ENCODE peak calls at places on chromosomes 3 and 15, in nine cellular contexts. One of them, this sample, is unnamed.
A peak's percentile ranks its signal among the peaks of the same experiment; 100 is the strongest.

GRCh38 chr15:101542306-101543025 is 53.0 kb upstream of the PCSK6 start:
- DNase-seq in stomach: no peak
- DNase-seq in left ventricle myocardium inferior: no peak
- DNase-seq in bronchial epithelial cell: no peak
- DNase-seq in AG04450: no peak
- DNase-seq in pancreas: no peak
- DNase-seq in transverse colon: no peak
- DNase-seq in Panc1: no peak
- DNase-seq in lower lobe of right lung: no peak
- DNase-seq in this sample: no peak

GRCh38 chr3:60839242-60839641 is 412.0 kb downstream of the FHIT start:
- DNase-seq in stomach: no peak
- DNase-seq in left ventricle myocardium inferior: no peak
- DNase-seq in bronchial epithelial cell: peak; percentile 9
- DNase-seq in AG04450: no peak
- DNase-seq in pancreas: no peak
- DNase-seq in transverse colon: no peak
- DNase-seq in Panc1: no peak
- DNase-seq in lower lobe of right lung: no peak
- DNase-seq in this sample: no peak

GRCh38 chr3:23650371-23651140 is 155.2 kb upstream of the UBE2E1 start:
- DNase-seq in stomach: no peak
- DNase-seq in left ventricle myocardium inferior: no peak
- DNase-seq in bronchial epithelial cell: peak; percentile 96
- DNase-seq in AG04450: peak; percentile 80
- DNase-seq in pancreas: no peak
- DNase-seq in transverse colon: no peak
- DNase-seq in Panc1: peak; percentile 90
- DNase-seq in lower lobe of right lung: no peak
- DNase-seq in this sample: no peak

GRCh38 chr3:166013073-166013679 is 176.0 kb upstream of the BCHE start:
- DNase-seq in stomach: no peak
- DNase-seq in left ventricle myocardium inferior: no peak
- DNase-seq in bronchial epithelial cell: peak; percentile 58
- DNase-seq in AG04450: peak; percentile 15
- DNase-seq in pancreas: no peak
- DNase-seq in transverse colon: no peak
- DNase-seq in Panc1: peak; percentile 10
- DNase-seq in lower lobe of right lung: no peak
- DNase-seq in this sample: no peak

GRCh38 chr3:142888099-142888483 is 792 bp downstream of the PCOLCE2 start:
- DNase-seq in stomach: no peak
- DNase-seq in left ventricle myocardium inferior: peak; percentile 29
- DNase-seq in bronchial epithelial cell: peak; percentile 6
- DNase-seq in AG04450: no peak
- DNase-seq in pancreas: no peak
- DNase-seq in transverse colon: no peak
- DNase-seq in Panc1: no peak
- DNase-seq in lower lobe of right lung: peak; percentile 57
- DNase-seq in this sample: no peak

GRCh38 chr15:98120561-98120960 is 160.1 kb downstream of the ARRDC4 start:
- DNase-seq in stomach: no peak
- DNase-seq in left ventricle myocardium inferior: no peak
- DNase-seq in bronchial epithelial cell: peak; percentile 49
- DNase-seq in AG04450: no peak
- DNase-seq in pancreas: no peak
- DNase-seq in transverse colon: no peak
- DNase-seq in Panc1: no peak
- DNase-seq in lower lobe of right lung: no peak
- DNase-seq in this sample: no peak

GRCh38 chr3:8266679-8267267 is 234.8 kb upstream of the LMCD1 start:
- DNase-seq in stomach: no peak
- DNase-seq in left ventricle myocardium inferior: no peak
- DNase-seq in bronchial epithelial cell: peak; percentile 81
- DNase-seq in AG04450: no peak
- DNase-seq in pancreas: no peak
- DNase-seq in transverse colon: no peak
- DNase-seq in Panc1: no peak
- DNase-seq in lower lobe of right lung: no peak
- DNase-seq in this sample: no peak

GRCh38 chr3:53739926-53740325 is 106.3 kb downstream of the CHDH start:
- DNase-seq in stomach: no peak
- DNase-seq in left ventricle myocardium inferior: no peak
- DNase-seq in bronchial epithelial cell: no peak
- DNase-seq in AG04450: no peak
- DNase-seq in pancreas: no peak
- DNase-seq in transverse colon: no peak
- DNase-seq in Panc1: no peak
- DNase-seq in lower lobe of right lung: no peak
- DNase-seq in this sample: no peak

GRCh38 chr3:177424541-177424940 is 227.3 kb upstream of the TBL1XR1 start:
- DNase-seq in stomach: no peak
- DNase-seq in left ventricle myocardium inferior: no peak
- DNase-seq in bronchial epithelial cell: no peak
- DNase-seq in AG04450: no peak
- DNase-seq in pancreas: no peak
- DNase-seq in transverse colon: no peak
- DNase-seq in Panc1: no peak
- DNase-seq in lower lobe of right lung: no peak
- DNase-seq in this sample: no peak

GRCh38 chr3:191303596-191303995 is 25.6 kb upstream of the CCDC50 start:
- DNase-seq in stomach: no peak
- DNase-seq in left ventricle myocardium inferior: no peak
- DNase-seq in bronchial epithelial cell: no peak
- DNase-seq in AG04450: no peak
- DNase-seq in pancreas: no peak
- DNase-seq in transverse colon: no peak
- DNase-seq in Panc1: no peak
- DNase-seq in lower lobe of right lung: no peak
- DNase-seq in this sample: no peak

GRCh38 chr15:99536422-99537033 is 29.3 kb upstream of the MEF2A start:
- DNase-seq in stomach: no peak
- DNase-seq in left ventricle myocardium inferior: no peak
- DNase-seq in bronchial epithelial cell: peak; percentile 55
- DNase-seq in AG04450: no peak
- DNase-seq in pancreas: no peak
- DNase-seq in transverse colon: no peak
- DNase-seq in Panc1: peak; percentile 61
- DNase-seq in lower lobe of right lung: no peak
- DNase-seq in this sample: no peak

GRCh38 chr3:127392146-127392470 is 104.3 kb upstream of the PRR20G start:
- DNase-seq in stomach: no peak
- DNase-seq in left ventricle myocardium inferior: peak; percentile 6
- DNase-seq in bronchial epithelial cell: no peak
- DNase-seq in AG04450: no peak
- DNase-seq in pancreas: no peak
- DNase-seq in transverse colon: no peak
- DNase-seq in Panc1: no peak
- DNase-seq in lower lobe of right lung: peak; percentile 4
- DNase-seq in this sample: no peak

GRCh38 chr3:152322756-152323155 is 54.0 kb downstream of the MBNL1 start:
- DNase-seq in stomach: no peak
- DNase-seq in left ventricle myocardium inferior: no peak
- DNase-seq in bronchial epithelial cell: no peak
- DNase-seq in AG04450: no peak
- DNase-seq in pancreas: no peak
- DNase-seq in transverse colon: no peak
- DNase-seq in Panc1: no peak
- DNase-seq in lower lobe of right lung: no peak
- DNase-seq in this sample: no peak
- H3K4me3 ChIP-seq in stomach: no peak overlapping the region
- H3K4me3 ChIP-seq in left ventricle myocardium inferior: no peak overlapping the region
- H3K4me3 ChIP-seq in bronchial epithelial cell: no peak overlapping the region
- H3K4me3 ChIP-seq in AG04450: no peak overlapping the region
- H3K4me3 ChIP-seq in pancreas: no peak overlapping the region
- H3K4me3 ChIP-seq in transverse colon: no peak overlapping the region
- H3K4me3 ChIP-seq in Panc1: no peak overlapping the region
- H3K4me3 ChIP-seq in lower lobe of right lung: no peak overlapping the region
- H3K4me3 ChIP-seq in this sample: no peak overlapping the region

DNA sequence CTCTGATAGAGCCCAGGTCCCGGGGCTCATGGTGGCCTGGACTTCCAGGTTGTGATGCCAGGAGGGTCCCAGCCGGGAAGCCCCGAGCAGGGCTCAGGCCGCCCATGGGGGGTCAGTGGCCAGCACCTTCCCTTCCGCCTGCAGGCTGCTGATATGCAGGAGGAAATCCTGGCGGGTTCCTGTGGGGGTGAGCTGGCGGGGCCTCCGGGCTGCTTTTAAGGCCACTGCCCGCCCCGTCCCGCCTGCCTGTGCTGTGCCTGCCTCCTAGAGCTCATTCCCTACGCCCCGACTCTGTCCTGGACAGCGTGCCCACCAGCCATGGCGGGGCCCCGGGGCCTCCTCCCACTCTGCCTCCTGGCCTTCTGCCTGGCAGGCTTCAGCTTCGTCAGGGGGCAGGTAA is at the start of gene STAB1:
- DNase-seq in stomach: no peak
- DNase-seq in left ventricle myocardium inferior: peak; percentile 73
- DNase-seq in bronchial epithelial cell: no peak
- DNase-seq in AG04450: no peak
- DNase-seq in pancreas: no peak
- DNase-seq in transverse colon: no peak
- DNase-seq in Panc1: no peak
- DNase-seq in lower lobe of right lung: peak; percentile 67
- DNase-seq in this sample: no peak
- H3K4me3 ChIP-seq in stomach: peak within 1 kb of the TSS; percentile 21
- H3K4me3 ChIP-seq in left ventricle myocardium inferior: peak within 1 kb of the TSS; percentile 66
- H3K4me3 ChIP-seq in bronchial epithelial cell: no peak within 1 kb of the TSS
- H3K4me3 ChIP-seq in AG04450: no peak within 1 kb of the TSS
- H3K4me3 ChIP-seq in pancreas: no peak within 1 kb of the TSS
- H3K4me3 ChIP-seq in transverse colon: no peak within 1 kb of the TSS
- H3K4me3 ChIP-seq in Panc1: no peak within 1 kb of the TSS
- H3K4me3 ChIP-seq in lower lobe of right lung: peak within 1 kb of the TSS; percentile 56
- H3K4me3 ChIP-seq in this sample: no peak within 1 kb of the TSS

GRCh38 chr15:72474912-72475601 is 927 bp downstream of the ARIH1 start:
- DNase-seq in stomach: peak; percentile 81
- DNase-seq in left ventricle myocardium inferior: peak; percentile 78
- DNase-seq in bronchial epithelial cell: peak; percentile 75
- DNase-seq in AG04450: peak; percentile 24
- DNase-seq in pancreas: peak; percentile 81
- DNase-seq in transverse colon: peak; percentile 85
- DNase-seq in Panc1: peak; percentile 27
- DNase-seq in lower lobe of right lung: peak; percentile 89
- DNase-seq in this sample: peak; percentile 63

GRCh38 chr15:72473670-72474465 is at the start of gene ARIH1:
- DNase-seq in stomach: peak; percentile 98
- DNase-seq in left ventricle myocardium inferior: peak; percentile 97
- DNase-seq in bronchial epithelial cell: peak; percentile 94
- DNase-seq in AG04450: peak; percentile 86
- DNase-seq in pancreas: peak; percentile 99
- DNase-seq in transverse colon: peak; percentile 98
- DNase-seq in Panc1: peak; percentile 88
- DNase-seq in lower lobe of right lung: peak; percentile 97
- DNase-seq in this sample: peak; percentile 95

GRCh38 chr15:72472907-72473669 is 1.0 kb upstream of the ARIH1 start:
- DNase-seq in stomach: no peak
- DNase-seq in left ventricle myocardium inferior: no peak
- DNase-seq in bronchial epithelial cell: no peak
- DNase-seq in AG04450: no peak
- DNase-seq in pancreas: no peak
- DNase-seq in transverse colon: no peak
- DNase-seq in Panc1: no peak
- DNase-seq in lower lobe of right lung: no peak
- DNase-seq in this sample: no peak

GRCh38 chr15:72474466-72474911 is 359 bp downstream of the ARIH1 start:
- DNase-seq in stomach: no peak
- DNase-seq in left ventricle myocardium inferior: no peak
- DNase-seq in bronchial epithelial cell: no peak
- DNase-seq in AG04450: no peak
- DNase-seq in pancreas: no peak
- DNase-seq in transverse colon: no peak
- DNase-seq in Panc1: no peak
- DNase-seq in lower lobe of right lung: no peak
- DNase-seq in this sample: no peak

GRCh38 chr15:72475674-72476073 is 1.5 kb downstream of the ARIH1 start:
- DNase-seq in stomach: no peak
- DNase-seq in left ventricle myocardium inferior: no peak
- DNase-seq in bronchial epithelial cell: no peak
- DNase-seq in AG04450: no peak
- DNase-seq in pancreas: no peak
- DNase-seq in transverse colon: no peak
- DNase-seq in Panc1: no peak
- DNase-seq in lower lobe of right lung: no peak
- DNase-seq in this sample: no peak
- H3K4me3 ChIP-seq in stomach: peak overlapping the region; percentile 81
- H3K4me3 ChIP-seq in left ventricle myocardium inferior: peak overlapping the region; percentile 86
- H3K4me3 ChIP-seq in bronchial epithelial cell: peak overlapping the region; percentile 78
- H3K4me3 ChIP-seq in AG04450: peak overlapping the region; percentile 91
- H3K4me3 ChIP-seq in pancreas: peak overlapping the region; percentile 60
- H3K4me3 ChIP-seq in transverse colon: peak overlapping the region; percentile 89
- H3K4me3 ChIP-seq in Panc1: peak overlapping the region; percentile 84
- H3K4me3 ChIP-seq in lower lobe of right lung: peak overlapping the region; percentile 90
- H3K4me3 ChIP-seq in this sample: peak overlapping the region; percentile 93

GRCh38 chr3:130894873-130895330 is 1.0 kb downstream of the ATP2C1 start:
- DNase-seq in stomach: no peak
- DNase-seq in left ventricle myocardium inferior: no peak
- DNase-seq in bronchial epithelial cell: no peak
- DNase-seq in AG04450: no peak
- DNase-seq in pancreas: no peak
- DNase-seq in transverse colon: no peak
- DNase-seq in Panc1: no peak
- DNase-seq in lower lobe of right lung: no peak
- DNase-seq in this sample: no peak

GRCh38 chr3:130896101-130896500 is 2.2 kb downstream of the ATP2C1 start:
- DNase-seq in stomach: no peak
- DNase-seq in left ventricle myocardium inferior: no peak
- DNase-seq in bronchial epithelial cell: no peak
- DNase-seq in AG04450: no peak
- DNase-seq in pancreas: no peak
- DNase-seq in transverse colon: no peak
- DNase-seq in Panc1: no peak
- DNase-seq in lower lobe of right lung: no peak
- DNase-seq in this sample: no peak

GRCh38 chr3:130897316-130897715 is 3.4 kb downstream of the ATP2C1 start:
- DNase-seq in stomach: no peak
- DNase-seq in left ventricle myocardium inferior: no peak
- DNase-seq in bronchial epithelial cell: no peak
- DNase-seq in AG04450: no peak
- DNase-seq in pancreas: no peak
- DNase-seq in transverse colon: no peak
- DNase-seq in Panc1: no peak
- DNase-seq in lower lobe of right lung: no peak
- DNase-seq in this sample: no peak

GRCh38 chr3:130894130-130894872 is 417 bp downstream of the ATP2C1 start:
- DNase-seq in stomach: peak; percentile 32
- DNase-seq in left ventricle myocardium inferior: peak; percentile 34
- DNase-seq in bronchial epithelial cell: no peak
- DNase-seq in AG04450: no peak
- DNase-seq in pancreas: peak; percentile 52
- DNase-seq in transverse colon: peak; percentile 44
- DNase-seq in Panc1: no peak
- DNase-seq in lower lobe of right lung: peak; percentile 71
- DNase-seq in this sample: peak; percentile 31

DNA sequence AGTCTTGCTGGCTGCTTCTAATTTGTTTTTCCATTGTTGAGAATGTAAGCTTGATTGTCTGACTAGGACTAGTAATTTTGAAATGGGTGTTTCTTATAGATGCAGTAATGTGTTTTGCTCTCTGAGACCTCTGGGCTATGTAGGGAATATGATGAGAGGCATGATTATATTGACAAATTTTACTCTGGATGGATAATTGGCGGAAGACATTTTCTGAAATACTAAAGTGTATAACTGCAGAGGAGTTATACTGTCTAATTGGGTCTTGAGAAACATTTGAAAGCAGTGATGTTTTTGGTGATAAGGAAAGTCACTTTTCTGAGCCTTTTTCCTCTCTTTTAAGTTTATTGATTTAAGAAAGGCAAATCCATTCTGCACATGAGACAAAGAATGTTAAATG is 1.8 kb downstream of the ATP2C1 start:
- DNase-seq in stomach: no peak
- DNase-seq in left ventricle myocardium inferior: no peak
- DNase-seq in bronchial epithelial cell: no peak
- DNase-seq in AG04450: no peak
- DNase-seq in pancreas: no peak
- DNase-seq in transverse colon: no peak
- DNase-seq in Panc1: no peak
- DNase-seq in lower lobe of right lung: no peak
- DNase-seq in this sample: no peak
- H3K4me3 ChIP-seq in stomach: no peak overlapping the region
- H3K4me3 ChIP-seq in left ventricle myocardium inferior: peak overlapping the region; percentile 93
- H3K4me3 ChIP-seq in bronchial epithelial cell: no peak overlapping the region
- H3K4me3 ChIP-seq in AG04450: peak overlapping the region; percentile 86
- H3K4me3 ChIP-seq in pancreas: no peak overlapping the region
- H3K4me3 ChIP-seq in transverse colon: no peak overlapping the region
- H3K4me3 ChIP-seq in Panc1: peak overlapping the region; percentile 93
- H3K4me3 ChIP-seq in lower lobe of right lung: peak overlapping the region; percentile 78
- H3K4me3 ChIP-seq in this sample: no peak overlapping the region

This sample was measured in CD8-positive, alpha-beta T cell.